ENCODE peak calls at places on chromosomes 2 and 18, in four cellular contexts. N is WTC11; T is activated CD8-positive, alpha-beta T cell treated with anti-CD3 and anti-CD28 coated beads for 36 hours; V is sciatic nerve. L is an unnamed sample.

GRCh38 chr2:173989160-173989885 is 24.1 kb upstream of the SP3 start:
- ATAC-seq in N (no peak), V (peak), T (no peak), L (no peak)

GRCh38 chr2:71615769-71616730 is 162.7 kb downstream of the DYSF start:
- ATAC-seq in V (no peak), N (no peak), T (no peak), L (no peak)

GRCh38 chr2:73293534-73294171 is at the start of gene EGR4:
- ATAC-seq in N (peak), V (no peak), T (peak), L (no peak)

GRCh38 chr2:46964835-46965560 is 49.4 kb upstream of the MCFD2 start:
- ATAC-seq in V (peak), T (no peak), N (no peak), L (peak)

GRCh38 chr2:234142530-234142929 is 92.0 kb downstream of the SPP2 start:
- ATAC-seq in V (no peak), N (no peak), T (no peak), L (no peak)

GRCh38 chr2:3205845-3206244 is 171.8 kb downstream of the EIPR1 start:
- ATAC-seq in V (no peak), N (no peak), T (no peak), L (no peak)

GRCh38 chr2:1940660-1941059 is 196.3 kb upstream of the PXDN start:
- ATAC-seq in V (no peak), T (no peak), N (no peak), L (no peak)

GRCh38 chr18:25076980-25077780 is 274.8 kb downstream of the ZNF521 start:
- ATAC-seq in T (no peak), V (peak), N (no peak), L (no peak)

GRCh38 chr2:187658952-187659525 is 104.8 kb upstream of the TFPI start:
- ATAC-seq in T (no peak), V (no peak), N (peak), L (no peak)

GRCh38 chr2:168814046-168814445 is 11.6 kb downstream of the NOSTRIN start:
- ATAC-seq in V (no peak), N (no peak), T (no peak), L (no peak)

GRCh38 chr2:218622606-218623238 is 15.0 kb downstream of the PLCD4 start:
- ATAC-seq in T (no peak), N (peak), V (no peak), L (no peak)

GRCh38 chr18:13452448-13452811 is 233.9 kb downstream of the LDLRAD4 start:
- ATAC-seq in V (peak), N (peak), T (no peak), L (peak)

GRCh38 chr2:157269922-157270321 is 12.4 kb downstream of the GALNT5 start:
- ATAC-seq in T (no peak), V (no peak), N (peak), L (no peak)

GRCh38 chr2:241558532-241559488 is at the start of gene BOK:
- ATAC-seq in V (peak), N (peak), T (peak), L (peak)

GRCh38 chr2:167759531-167759930 is 487.9 kb downstream of the STK39 start:
- ATAC-seq in T (no peak), N (peak), V (no peak), L (no peak)

L was measured in gastroesophageal sphincter.